ENCODE peak calls at places on chromosomes 13 and 19, in four cellular contexts. One of them, this sample, is unnamed.

GRCh38 chr13:30727491-30728350 is 7.6 kb upstream of the ALOX5AP start:
- DNase-seq in uterus: no peak
- DNase-seq in body of pancreas: no peak
- DNase-seq in substantia nigra: no peak
- DNase-seq in this sample: no peak

GRCh38 chr13:109844396-109844795 is 58.0 kb upstream of the IRS2 start:
- DNase-seq in uterus: no peak
- DNase-seq in body of pancreas: peak; percentile 28
- DNase-seq in substantia nigra: no peak
- DNase-seq in this sample: peak; percentile 70

GRCh38 chr13:41457589-41458186 is 338 bp downstream of the RGCC start:
- DNase-seq in uterus: no peak
- DNase-seq in body of pancreas: peak; percentile 9
- DNase-seq in substantia nigra: no peak
- DNase-seq in this sample: no peak

GRCh38 chr19:19256072-19256969 is 16.8 kb downstream of the TM6SF2 start:
- DNase-seq in uterus: no peak
- DNase-seq in body of pancreas: no peak
- DNase-seq in substantia nigra: no peak
- DNase-seq in this sample: no peak

GRCh38 chr19:3450796-3451411 is 29.4 kb downstream of the SMIM24 start:
- DNase-seq in uterus: peak; percentile 93
- DNase-seq in body of pancreas: no peak
- DNase-seq in substantia nigra: no peak
- DNase-seq in this sample: peak; percentile 96

GRCh38 chr13:33639640-33640080 is 178.3 kb upstream of the RFC3 start:
- DNase-seq in uterus: no peak
- DNase-seq in body of pancreas: no peak
- DNase-seq in substantia nigra: no peak
- DNase-seq in this sample: no peak

GRCh38 chr19:1551068-1552040 is 16.8 kb downstream of the MEX3D start:
- DNase-seq in uterus: no peak
- DNase-seq in body of pancreas: no peak
- DNase-seq in substantia nigra: no peak
- DNase-seq in this sample: no peak

GRCh38 chr13:35599385-35599784 is 122.9 kb upstream of the MAB21L1 start:
- DNase-seq in uterus: no peak
- DNase-seq in body of pancreas: no peak
- DNase-seq in substantia nigra: no peak
- DNase-seq in this sample: no peak

GRCh38 chr13:113591750-113592149 is 7.2 kb downstream of the TFDP1 start:
- DNase-seq in uterus: no peak
- DNase-seq in body of pancreas: no peak
- DNase-seq in substantia nigra: no peak
- DNase-seq in this sample: peak; percentile 38

GRCh38 chr19:34409189-34410164 is 5.3 kb downstream of the PDCD2L start:
- DNase-seq in uterus: no peak
- DNase-seq in body of pancreas: no peak
- DNase-seq in substantia nigra: no peak
- DNase-seq in this sample: no peak

DNA sequence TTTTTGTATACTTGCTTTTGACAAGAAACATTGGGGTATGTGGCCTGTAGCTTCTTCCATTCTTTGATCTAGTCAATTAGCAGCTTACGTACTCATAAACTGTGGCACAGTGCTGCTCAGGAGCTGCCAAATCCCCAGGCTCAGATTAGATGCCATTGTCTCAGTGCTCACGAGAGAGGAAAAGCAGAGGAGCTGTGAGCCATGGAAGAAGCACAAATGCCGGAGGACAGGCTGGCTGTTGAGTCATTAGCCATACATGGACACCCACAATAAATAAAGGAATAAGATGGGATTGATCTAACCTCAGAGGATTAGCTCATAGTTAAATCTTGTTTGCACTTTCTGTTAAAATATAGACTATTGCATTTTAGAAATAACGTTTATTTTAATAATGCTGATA is 121.7 kb downstream of the POSTN start:
- DNase-seq in uterus: no peak
- DNase-seq in body of pancreas: no peak
- DNase-seq in substantia nigra: no peak
- DNase-seq in this sample: no peak
- H3K27ac ChIP-seq in uterus: no peak overlapping the region
- H3K27ac ChIP-seq in body of pancreas: no peak overlapping the region
- H3K27ac ChIP-seq in substantia nigra: no peak overlapping the region
- H3K27ac ChIP-seq in this sample: no peak overlapping the region

GRCh38 chr19:58550362-58551122 is 4.4 kb downstream of the CHMP2A start:
- DNase-seq in uterus: no peak
- DNase-seq in body of pancreas: no peak
- DNase-seq in substantia nigra: no peak
- DNase-seq in this sample: no peak

GRCh38 chr19:58551577-58552471 is 3.1 kb downstream of the CHMP2A start:
- DNase-seq in uterus: no peak
- DNase-seq in body of pancreas: no peak
- DNase-seq in substantia nigra: no peak
- DNase-seq in this sample: no peak

GRCh38 chr19:58552655-58553054 is 2.2 kb downstream of the CHMP2A start:
- DNase-seq in uterus: no peak
- DNase-seq in body of pancreas: no peak
- DNase-seq in substantia nigra: no peak
- DNase-seq in this sample: no peak

GRCh38 chr19:58549664-58550361 is 5.1 kb downstream of the CHMP2A start:
- DNase-seq in uterus: no peak
- DNase-seq in body of pancreas: no peak
- DNase-seq in substantia nigra: no peak
- DNase-seq in this sample: peak; percentile 64

DNA sequence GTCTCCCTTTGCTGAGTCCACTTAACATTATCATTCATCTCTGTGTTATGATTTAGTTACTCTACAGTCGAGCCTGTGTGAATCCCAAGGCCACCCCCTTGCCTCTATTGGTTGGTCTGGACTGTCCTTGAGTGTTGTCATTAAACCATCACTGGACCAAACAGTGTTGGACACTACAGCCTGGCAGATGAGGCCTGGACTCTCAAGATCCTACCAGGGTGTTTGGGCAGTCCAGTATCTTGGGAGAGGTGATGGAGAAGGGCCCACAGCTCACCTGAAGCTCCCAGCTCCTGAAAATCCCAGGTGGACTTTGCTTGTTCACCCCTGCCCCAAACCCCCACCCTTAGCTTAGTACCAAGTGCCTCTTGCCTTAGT is 3.8 kb downstream of the CHMP2A start:
- DNase-seq in uterus: no peak
- DNase-seq in body of pancreas: no peak
- DNase-seq in substantia nigra: no peak
- DNase-seq in this sample: no peak
- H3K27ac ChIP-seq in uterus: no peak overlapping the region
- H3K27ac ChIP-seq in body of pancreas: no peak overlapping the region
- H3K27ac ChIP-seq in substantia nigra: no peak overlapping the region
- H3K27ac ChIP-seq in this sample: no peak overlapping the region

GRCh38 chr19:7265963-7266362 is 28.3 kb downstream of the INSR start:
- DNase-seq in uterus: peak; percentile 42
- DNase-seq in body of pancreas: peak; percentile 61
- DNase-seq in substantia nigra: no peak
- DNase-seq in this sample: no peak
- H3K27ac ChIP-seq in uterus: peak overlapping the region; percentile 92
- H3K27ac ChIP-seq in body of pancreas: peak overlapping the region; percentile 79
- H3K27ac ChIP-seq in substantia nigra: peak overlapping the region; percentile 58
- H3K27ac ChIP-seq in this sample: no peak overlapping the region

DNA sequence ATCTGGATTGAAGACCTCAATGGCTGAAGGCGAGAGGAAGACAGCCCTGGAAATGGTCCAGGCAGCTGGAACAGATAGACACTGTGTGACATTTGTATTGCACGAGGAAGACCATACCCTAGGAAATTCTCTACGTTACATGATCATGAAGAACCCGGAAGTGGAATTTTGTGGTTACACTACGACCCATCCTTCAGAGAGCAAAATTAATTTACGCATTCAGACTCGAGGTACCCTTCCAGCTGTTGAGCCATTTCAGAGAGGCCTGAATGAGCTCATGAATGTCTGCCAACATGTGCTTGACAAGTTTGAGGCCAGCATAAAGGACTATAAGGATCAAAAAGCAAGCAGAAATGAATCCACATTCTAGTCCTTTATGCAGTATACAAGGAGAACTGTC is 1.2 kb downstream of the POLR1D start:
- DNase-seq in uterus: no peak
- DNase-seq in body of pancreas: no peak
- DNase-seq in substantia nigra: no peak
- DNase-seq in this sample: no peak
- H3K27ac ChIP-seq in uterus: no peak overlapping the region
- H3K27ac ChIP-seq in body of pancreas: peak overlapping the region; percentile 100
- H3K27ac ChIP-seq in substantia nigra: no peak overlapping the region
- H3K27ac ChIP-seq in this sample: no peak overlapping the region

GRCh38 chr19:55069859-55070225 is 5.8 kb upstream of the EPS8L1 start:
- DNase-seq in uterus: no peak
- DNase-seq in body of pancreas: no peak
- DNase-seq in substantia nigra: no peak
- DNase-seq in this sample: no peak
- H3K27ac ChIP-seq in uterus: no peak overlapping the region
- H3K27ac ChIP-seq in body of pancreas: peak overlapping the region; percentile 76
- H3K27ac ChIP-seq in substantia nigra: no peak overlapping the region
- H3K27ac ChIP-seq in this sample: no peak overlapping the region

GRCh38 chr19:48629297-48629598 is 7.9 kb downstream of the DBP start:
- DNase-seq in uterus: no peak
- DNase-seq in body of pancreas: no peak
- DNase-seq in substantia nigra: no peak
- DNase-seq in this sample: peak; percentile 72

GRCh38 chr19:48629599-48630288 is 7.4 kb downstream of the DBP start:
- DNase-seq in uterus: peak; percentile 60
- DNase-seq in body of pancreas: no peak
- DNase-seq in substantia nigra: no peak
- DNase-seq in this sample: peak; percentile 87

GRCh38 chr19:48632692-48633147 is 4.5 kb downstream of the DBP start:
- DNase-seq in uterus: no peak
- DNase-seq in body of pancreas: no peak
- DNase-seq in substantia nigra: no peak
- DNase-seq in this sample: no peak

GRCh38 chr19:48630289-48631036 is 6.7 kb downstream of the DBP start:
- DNase-seq in uterus: peak; percentile 74
- DNase-seq in body of pancreas: peak; percentile 62
- DNase-seq in substantia nigra: peak; percentile 16
- DNase-seq in this sample: peak; percentile 91

DNA sequence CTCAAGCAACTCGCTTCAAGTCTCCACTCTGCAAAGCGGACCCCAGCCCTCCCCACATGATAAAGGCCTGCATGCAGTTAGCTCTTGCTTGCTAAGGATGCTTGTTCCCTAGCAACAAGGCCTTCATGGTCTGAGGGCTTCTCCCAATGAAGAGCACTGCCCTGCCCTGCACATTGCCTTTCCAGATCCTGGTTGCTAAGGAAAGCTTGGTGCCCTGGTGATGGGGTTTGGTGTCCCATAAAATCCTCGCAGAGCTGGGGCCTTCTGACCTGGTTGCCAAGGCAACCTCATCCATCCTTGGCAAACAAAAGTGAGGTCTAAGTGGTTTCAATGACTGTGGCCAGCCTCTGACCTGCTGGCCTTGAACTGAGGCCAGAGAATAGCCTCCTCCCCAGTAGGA is 5.9 kb downstream of the DBP start:
- DNase-seq in uterus: no peak
- DNase-seq in body of pancreas: no peak
- DNase-seq in substantia nigra: no peak
- DNase-seq in this sample: peak; percentile 64
- H3K27ac ChIP-seq in uterus: peak overlapping the region; percentile 91
- H3K27ac ChIP-seq in body of pancreas: peak overlapping the region; percentile 64
- H3K27ac ChIP-seq in substantia nigra: peak overlapping the region; percentile 45
- H3K27ac ChIP-seq in this sample: peak overlapping the region; percentile 84

DNA sequence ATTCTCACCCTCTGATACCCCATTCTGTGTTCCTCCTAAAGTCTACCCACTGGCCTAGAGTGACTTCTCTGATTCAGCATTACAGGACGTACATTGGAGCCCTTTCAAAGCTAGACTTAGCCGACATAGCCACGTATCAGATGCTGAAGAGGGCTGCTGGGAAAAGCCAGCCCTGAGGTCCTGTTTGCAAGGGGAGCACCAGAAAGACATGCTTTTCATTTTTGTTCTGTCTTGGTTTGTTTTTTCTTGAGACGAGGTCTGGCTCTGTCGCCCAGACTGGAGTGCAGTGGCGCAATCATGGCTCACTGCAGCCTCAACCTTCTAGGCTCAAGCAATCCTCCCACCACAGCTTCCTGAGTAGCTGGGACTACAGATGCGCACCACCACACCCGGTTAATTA is 6.3 kb upstream of the ZSWIM4 start:
- DNase-seq in uterus: no peak
- DNase-seq in body of pancreas: no peak
- DNase-seq in substantia nigra: no peak
- DNase-seq in this sample: no peak
- H3K27ac ChIP-seq in uterus: peak overlapping the region; percentile 91
- H3K27ac ChIP-seq in body of pancreas: peak overlapping the region; percentile 64
- H3K27ac ChIP-seq in substantia nigra: no peak overlapping the region
- H3K27ac ChIP-seq in this sample: no peak overlapping the region

DNA sequence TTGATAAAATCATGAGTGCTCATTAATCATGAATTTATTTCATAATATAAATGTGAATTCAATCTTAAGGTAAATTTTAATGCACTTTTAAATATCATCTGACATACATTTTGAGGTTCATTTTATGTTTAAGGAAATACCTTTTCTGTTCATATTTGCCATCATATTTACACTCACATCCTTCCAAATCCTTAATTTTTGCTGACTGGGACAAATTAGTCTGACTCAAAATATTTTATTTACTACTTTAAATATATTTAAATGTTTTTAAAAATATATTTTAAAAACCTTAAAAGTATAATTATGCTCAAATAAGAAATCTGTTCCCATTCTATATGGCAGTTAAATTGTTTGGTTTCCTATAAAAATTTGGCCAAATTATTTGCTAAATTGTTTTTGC is 438.1 kb downstream of the GPC5 start:
- DNase-seq in uterus: no peak
- DNase-seq in body of pancreas: no peak
- DNase-seq in substantia nigra: no peak
- DNase-seq in this sample: no peak
- H3K27ac ChIP-seq in uterus: no peak overlapping the region
- H3K27ac ChIP-seq in body of pancreas: no peak overlapping the region
- H3K27ac ChIP-seq in substantia nigra: no peak overlapping the region
- H3K27ac ChIP-seq in this sample: no peak overlapping the region